ENCODE peak calls at places on chromosome 1, in five cellular contexts. F is HCT116, M is MM.1S, L is mesendoderm, O is neural progenitor cell. T is an unnamed sample.

GRCh38 chr1:36349241-36349671 is 25.8 kb upstream of the EVA1B start:
- DNase-seq in F (no peak), M (no peak), L (no peak), O (no peak), T (no peak)

GRCh38 chr1:76066390-76066789 is 8.2 kb upstream of the ST6GALNAC3 start:
- DNase-seq in F (no peak), M (no peak), L (no peak), O (no peak), T (no peak)

GRCh38 chr1:177118901-177119300 is 45.6 kb downstream of the ASTN1 start:
- DNase-seq in F (no peak), M (no peak), L (no peak), O (no peak), T (no peak)

GRCh38 chr1:1217621-1218523 is 3.9 kb upstream of the TNFRSF4 start:
- DNase-seq in F (no peak), M (no peak), L (peak; percentile 41), O (no peak), T (no peak)

GRCh38 chr1:244796719-244797406 is 38.6 kb upstream of the COX20 start:
- DNase-seq in F (peak; percentile 35), M (peak; percentile 52), L (peak; percentile 59), O (peak; percentile 65), T (peak; percentile 75)

GRCh38 chr1:220157738-220158137 is 63.8 kb downstream of the IARS2 start:
- DNase-seq in F (no peak), M (no peak), L (no peak), O (no peak), T (no peak)

GRCh38 chr1:169137357-169137756 is 30.9 kb downstream of the ATP1B1 start:
- DNase-seq in F (no peak), M (no peak), L (no peak), O (no peak), T (no peak)

GRCh38 chr1:201085902-201086735 is 26.1 kb downstream of the CACNA1S start:
- DNase-seq in F (peak; percentile 51), M (peak; percentile 36), L (peak; percentile 74), O (peak; percentile 80), T (peak; percentile 70)

GRCh38 chr1:36516372-36517018 is 33.8 kb upstream of the CSF3R start:
- DNase-seq in F (peak; percentile 39), M (peak; percentile 48), L (peak; percentile 79), O (peak; percentile 86), T (peak; percentile 81)

GRCh38 chr1:204409111-204409510 is 2.5 kb downstream of the PPP1R15B start:
- DNase-seq in F (no peak), M (no peak), L (no peak), O (no peak), T (peak; percentile 49)

GRCh38 chr1:46622341-46622740 is 5.7 kb upstream of the MOB3C start:
- DNase-seq in F (no peak), M (peak; percentile 32), L (peak; percentile 71), O (no peak), T (peak; percentile 60)

GRCh38 chr1:33424205-33424604 is 6.7 kb downstream of the PHC2 start:
- DNase-seq in F (no peak), M (no peak), L (peak; percentile 56), O (peak; percentile 12), T (no peak)

DNA sequence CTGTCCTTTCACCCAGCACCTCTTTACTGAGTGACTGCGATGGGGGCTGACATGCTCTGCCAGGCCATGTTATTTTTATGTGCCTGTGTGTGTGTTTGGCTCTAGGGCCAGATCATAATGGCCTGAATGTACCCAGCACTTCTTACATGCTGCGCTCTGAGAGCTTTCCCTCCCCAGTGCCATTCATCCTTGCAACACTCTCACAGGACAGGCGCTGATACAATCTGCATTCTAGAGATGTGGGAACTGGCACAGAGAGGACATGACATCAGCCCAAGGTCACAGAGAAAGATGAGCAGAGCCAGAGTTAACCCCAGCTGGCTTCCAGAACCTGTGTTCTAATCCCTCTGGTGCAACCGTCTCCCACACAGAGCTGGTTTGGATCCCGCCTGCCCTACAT is 54.5 kb downstream of the ARHGEF10L start:
- DNase-seq in F (no peak), M (no peak), L (no peak), O (no peak), T (no peak)
- H3K4me1 ChIP-seq in F (peaks cover 10% of the 10 kb centered on the region), M (no peaks in the 10 kb centered on the region), L (peaks cover 18% of the 10 kb centered on the region), O (no peaks in the 10 kb centered on the region), T (peaks cover 4% of the 10 kb centered on the region)

DNA sequence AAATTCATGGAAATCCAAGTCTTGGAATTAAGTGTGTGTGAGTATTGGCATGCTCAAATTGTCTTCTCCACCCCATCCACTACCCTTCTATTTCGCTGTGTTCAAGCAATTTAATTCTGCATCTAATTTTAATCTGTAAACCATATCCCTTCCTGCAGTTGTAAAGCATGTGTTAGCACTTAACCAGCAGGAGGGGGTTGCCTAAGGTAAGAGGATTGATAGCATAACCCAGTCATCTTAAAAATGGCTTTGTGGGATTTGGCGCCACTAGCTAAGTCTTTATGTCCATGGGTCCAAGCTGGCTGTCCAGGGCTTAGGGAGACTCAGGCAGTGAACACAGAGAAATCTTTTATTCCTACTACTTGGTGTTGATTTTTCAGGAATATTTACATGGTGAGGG is 210.3 kb downstream of the PTPRC start:
- DNase-seq in F (no peak), M (no peak), L (peak; percentile 32), O (no peak), T (no peak)
- H3K9ac ChIP-seq in F (no peak overlapping the region), M (no peak overlapping the region), L (no peak overlapping the region), O (no peak overlapping the region), T (no peak overlapping the region)

GRCh38 chr1:31617917-31618746 is 643 bp downstream of the HCRTR1 start:
- DNase-seq in F (no peak), M (peak; percentile 31), L (peak; percentile 67), O (peak; percentile 90), T (peak; percentile 77)

GRCh38 chr1:31617218-31617916 is at the start of gene HCRTR1:
- DNase-seq in F (no peak), M (no peak), L (no peak), O (peak; percentile 50), T (no peak)

GRCh38 chr1:31621498-31621820 is 4.0 kb downstream of the HCRTR1 start:
- DNase-seq in F (no peak), M (no peak), L (no peak), O (no peak), T (no peak)

GRCh38 chr1:31620631-31621497 is 3.4 kb downstream of the HCRTR1 start:
- DNase-seq in F (no peak), M (no peak), L (no peak), O (no peak), T (no peak)

GRCh38 chr1:31618916-31619846 is 1.7 kb downstream of the HCRTR1 start:
- DNase-seq in F (no peak), M (no peak), L (no peak), O (no peak), T (no peak)
- H3K4me1 ChIP-seq in F (no peaks in the 10 kb centered on the region), M (no peaks in the 10 kb centered on the region), L (no peaks in the 10 kb centered on the region), O (peaks cover 5% of the 10 kb centered on the region), T (peaks cover 2% of the 10 kb centered on the region)

GRCh38 chr1:154944422-154945159 is 8.1 kb upstream of the PMVK start:
- DNase-seq in F (no peak), M (peak; percentile 74), L (no peak), O (no peak), T (peak; percentile 81)

GRCh38 chr1:154941332-154941995 is 4.9 kb upstream of the PMVK start:
- DNase-seq in F (no peak), M (no peak), L (peak; percentile 55), O (peak; percentile 78), T (peak; percentile 62)

GRCh38 chr1:154945160-154945961 is 8.8 kb upstream of the PMVK start:
- DNase-seq in F (no peak), M (no peak), L (no peak), O (no peak), T (no peak)

GRCh38 chr1:154945962-154946850 is 9.7 kb upstream of the PMVK start:
- DNase-seq in F (no peak), M (no peak), L (no peak), O (no peak), T (no peak)

GRCh38 chr1:154943649-154944421 is 7.3 kb upstream of the PMVK start:
- DNase-seq in F (no peak), M (peak; percentile 75), L (peak; percentile 61), O (peak; percentile 70), T (peak; percentile 93)
- H3K9ac ChIP-seq in F (no peak overlapping the region), M (peak overlapping the region; percentile 89), L (no peak overlapping the region), O (no peak overlapping the region), T (peak overlapping the region; percentile 97)

DNA sequence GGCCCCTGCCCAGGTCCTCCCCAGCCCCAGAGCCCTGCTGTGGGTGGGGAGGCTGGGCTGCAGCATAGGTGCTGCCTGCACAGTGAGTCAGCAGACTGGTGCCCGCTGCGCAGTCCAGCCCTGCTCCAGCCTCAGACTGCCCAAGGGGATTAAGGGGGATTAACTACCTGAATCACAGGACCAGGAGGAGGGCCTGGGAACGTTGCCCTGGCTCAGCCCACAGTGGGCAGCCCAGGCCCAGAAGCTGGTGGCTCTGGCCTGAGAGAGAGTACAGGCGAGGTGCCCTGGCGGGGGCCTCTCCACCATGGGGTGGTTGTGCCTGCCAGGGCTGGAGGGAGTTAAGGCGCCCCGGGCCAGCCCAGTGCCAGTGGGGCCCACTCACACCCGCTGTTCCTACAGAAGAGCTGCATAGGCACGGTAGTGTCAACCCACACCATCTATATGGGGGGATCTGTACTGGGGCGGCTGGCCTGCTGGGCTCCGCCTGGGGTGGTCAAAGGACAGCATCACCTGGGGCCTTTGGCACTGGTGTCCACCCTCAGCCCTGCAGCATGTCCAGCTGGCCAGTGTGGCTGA is 2.3 kb downstream of the OBSCN start:
- DNase-seq in F (peak; percentile 40), M (no peak), L (no peak), O (peak; percentile 59), T (no peak)
- H3K4me1 ChIP-seq in F (peaks cover 35% of the 10 kb centered on the region), M (peaks cover 15% of the 10 kb centered on the region), L (no peaks in the 10 kb centered on the region), O (peaks cover 16% of the 10 kb centered on the region), T (peaks cover 4% of the 10 kb centered on the region)

DNA sequence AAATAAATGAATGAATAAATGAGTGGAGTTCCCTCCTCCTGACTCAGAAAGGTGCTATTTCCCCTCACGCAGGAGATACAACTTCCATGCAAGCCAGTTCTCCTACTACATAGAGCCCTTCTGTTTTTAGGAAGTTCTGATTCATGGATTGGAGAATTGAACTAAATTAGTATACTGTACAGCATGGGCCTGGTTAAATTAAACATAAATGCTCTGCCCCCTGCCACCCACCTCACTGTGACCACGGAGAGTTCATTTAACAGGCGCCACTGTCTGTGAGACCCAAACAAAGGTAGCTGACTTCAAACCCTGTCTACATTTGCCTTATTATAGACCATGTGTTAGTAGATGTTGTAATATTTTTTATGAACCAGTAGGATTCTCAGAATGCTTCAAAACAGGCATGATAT is 9.1 kb upstream of the IRF2BP2 start:
- DNase-seq in F (no peak), M (no peak), L (no peak), O (no peak), T (no peak)
- H3K9ac ChIP-seq in F (no peak overlapping the region), M (no peak overlapping the region), L (no peak overlapping the region), O (no peak overlapping the region), T (no peak overlapping the region)

GRCh38 chr1:15952317-15953258 is 23.3 kb downstream of the ZBTB17 start:
- DNase-seq in F (peak; percentile 38), M (no peak), L (no peak), O (peak; percentile 33), T (no peak)

GRCh38 chr1:15954316-15954715 is 21.6 kb downstream of the ZBTB17 start:
- DNase-seq in F (no peak), M (no peak), L (no peak), O (no peak), T (no peak)

GRCh38 chr1:15953294-15953771 is 22.6 kb downstream of the ZBTB17 start:
- DNase-seq in F (no peak), M (no peak), L (no peak), O (no peak), T (no peak)

GRCh38 chr1:15955552-15955951 is 20.3 kb downstream of the ZBTB17 start:
- DNase-seq in F (no peak), M (no peak), L (no peak), O (no peak), T (no peak)

GRCh38 chr1:15953791-15954201 is 22.1 kb downstream of the ZBTB17 start:
- DNase-seq in F (no peak), M (no peak), L (no peak), O (peak; percentile 33), T (no peak)
- H3K4me1 ChIP-seq in F (peaks cover 66% of the 10 kb centered on the region), M (no peaks in the 10 kb centered on the region), L (peaks cover 27% of the 10 kb centered on the region), O (peaks cover 10% of the 10 kb centered on the region), T (peaks cover 27% of the 10 kb centered on the region)